ENCODE peak calls at places on chromosomes 3 and 15, in four cellular contexts. Q is IMR-90, B is K562, F is GM12878. V is an unnamed sample.

GRCh38 chr3:73556520-73557371 is 68.0 kb downstream of the PDZRN3 start:
- DNase-seq in Q (peak), B (no peak), F (no peak), V (no peak)

GRCh38 chr3:47422743-47423142 is 41.9 kb downstream of the PTPN23 start:
- DNase-seq in Q (no peak), B (no peak), F (no peak), V (no peak)

GRCh38 chr3:42229942-42230688 is 35.9 kb downstream of the CCK start:
- DNase-seq in Q (peak), B (peak), F (no peak), V (peak)

GRCh38 chr15:53272116-53272515 is 482.0 kb upstream of the ONECUT1 start:
- DNase-seq in Q (no peak), B (no peak), F (no peak), V (no peak)

GRCh38 chr3:52845157-52845556 is 10.3 kb upstream of the MUSTN1 start:
- DNase-seq in Q (peak), B (no peak), F (no peak), V (no peak)

GRCh38 chr3:173943264-173943663 is 545.7 kb downstream of the NLGN1 start:
- DNase-seq in Q (no peak), B (no peak), F (no peak), V (no peak)

GRCh38 chr3:126959921-126960603 is 22.9 kb upstream of the PLXNA1 start:
- DNase-seq in Q (peak), B (no peak), F (no peak), V (peak)

GRCh38 chr3:44529927-44530326 is 25.1 kb upstream of the ZKSCAN7 start:
- DNase-seq in Q (peak), B (no peak), F (no peak), V (peak)

GRCh38 chr15:28914483-28915023 is 28.8 kb downstream of the APBA2 start:
- DNase-seq in Q (no peak), B (no peak), F (no peak), V (no peak)

GRCh38 chr15:32750981-32751380 is 33.2 kb downstream of the GREM1 start:
- DNase-seq in Q (no peak), B (no peak), F (no peak), V (no peak)

GRCh38 chr3:127019449-127019848 is 36.5 kb downstream of the PLXNA1 start:
- DNase-seq in Q (peak), B (no peak), F (no peak), V (no peak)

DNA sequence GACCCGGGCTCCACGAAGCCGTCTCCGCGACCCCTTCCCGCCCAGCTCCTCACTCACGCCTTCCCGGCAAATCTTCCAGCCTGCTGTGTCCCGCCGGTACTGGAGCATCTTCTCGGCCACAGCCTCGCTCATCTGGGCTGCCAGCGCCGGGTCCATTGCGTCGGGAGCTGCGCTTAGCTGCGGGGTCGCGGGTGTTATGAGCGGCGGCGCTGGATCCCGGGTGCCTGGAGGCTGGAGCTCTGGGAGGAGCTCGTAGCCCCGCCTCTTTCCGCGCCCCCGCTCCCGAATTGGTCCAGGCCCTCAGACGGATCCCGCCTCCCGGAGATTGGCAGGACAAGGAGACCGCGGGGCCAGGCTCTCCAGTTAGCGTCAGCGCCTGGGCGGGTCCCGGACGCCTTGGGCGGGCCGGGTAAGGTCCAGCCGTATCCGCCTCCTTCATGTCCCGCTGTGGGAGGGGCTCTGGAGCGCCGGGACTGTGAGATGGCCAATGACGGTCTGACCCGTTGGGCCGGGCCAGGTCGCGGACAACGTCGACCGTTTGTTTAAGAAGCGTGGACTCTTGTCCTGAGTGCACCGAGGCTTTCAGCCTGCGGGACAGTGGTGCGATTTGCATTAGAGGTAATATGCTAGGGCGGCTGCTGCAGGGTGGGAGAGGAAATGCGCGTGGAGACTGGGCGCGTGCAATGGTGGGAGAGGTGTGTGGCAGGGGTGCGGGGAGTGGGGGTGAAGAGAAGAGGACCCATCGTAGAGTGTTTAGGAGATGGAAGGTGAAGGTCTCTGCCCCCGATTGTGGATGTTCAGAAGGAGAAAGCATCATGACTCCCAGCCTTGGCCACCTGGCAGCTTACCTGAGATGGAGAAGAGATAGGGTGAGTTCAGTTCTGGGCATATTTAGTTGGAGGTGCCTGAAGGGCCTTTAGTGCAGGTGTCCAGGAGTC is at the start of gene STARD5:
- DNase-seq in Q (peak), B (peak), F (peak), V (peak)
- TF ChIP-seq CTCF in Q (no peak), B (no peak), F (no peak), V (no peak)

DNA sequence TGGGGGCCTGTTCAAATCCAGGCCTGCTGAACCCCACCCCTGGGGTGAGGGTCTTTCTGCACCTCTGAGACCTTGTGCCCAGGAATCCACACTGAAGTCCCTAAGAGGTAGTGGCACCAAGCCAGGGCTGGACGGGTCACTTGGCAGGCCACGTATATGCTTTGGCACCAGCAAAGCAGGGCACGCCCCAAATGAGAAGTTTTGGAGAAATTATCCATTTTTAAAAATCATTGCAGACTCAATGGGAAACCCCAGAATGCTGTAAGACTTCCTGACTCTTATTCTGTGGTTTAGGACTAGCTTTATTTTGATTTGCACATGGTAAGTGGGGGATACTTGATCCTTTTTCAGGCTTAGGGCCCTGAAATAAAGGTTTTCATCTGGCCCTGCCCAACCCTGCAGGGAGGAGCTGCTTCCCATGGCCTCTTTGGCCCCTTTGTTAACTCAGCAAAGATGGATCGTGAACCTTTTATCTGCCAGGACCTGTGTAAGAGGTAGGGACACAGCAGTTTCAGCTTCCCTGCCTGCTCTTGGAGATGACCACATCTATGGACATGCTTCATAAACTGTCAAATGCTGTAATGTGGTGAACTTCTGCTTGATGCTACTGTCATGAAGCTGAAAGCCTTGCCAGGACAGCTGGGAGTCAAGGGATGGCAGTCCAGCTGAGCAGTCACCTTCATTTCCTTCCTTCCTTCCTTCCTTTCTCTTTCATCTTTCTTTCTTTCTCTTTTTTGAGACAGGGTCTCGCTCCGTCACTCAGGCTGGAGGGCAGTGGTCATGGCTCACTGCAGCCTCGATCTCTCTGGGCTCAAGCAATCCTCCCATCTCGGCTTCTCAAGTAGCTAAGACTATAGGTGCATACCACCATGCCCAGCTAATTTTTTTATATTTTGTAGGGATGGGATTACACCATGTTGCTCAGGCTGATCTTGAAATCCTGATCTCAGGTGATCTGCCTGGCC is 88.1 kb downstream of the HMG20A start:
- DNase-seq in Q (peak), B (no peak), F (no peak), V (peak)
- TF ChIP-seq FOS in Q (no peak), B (no peak), F (no peak), V (no peak)

GRCh38 chr3:152269423-152270144 is 855 bp downstream of the MBNL1 start:
- DNase-seq in Q (peak), B (no peak), F (no peak), V (peak)
- TF ChIP-seq CTCF in Q (no peak), B (no peak), F (no peak), V (no peak)

DNA sequence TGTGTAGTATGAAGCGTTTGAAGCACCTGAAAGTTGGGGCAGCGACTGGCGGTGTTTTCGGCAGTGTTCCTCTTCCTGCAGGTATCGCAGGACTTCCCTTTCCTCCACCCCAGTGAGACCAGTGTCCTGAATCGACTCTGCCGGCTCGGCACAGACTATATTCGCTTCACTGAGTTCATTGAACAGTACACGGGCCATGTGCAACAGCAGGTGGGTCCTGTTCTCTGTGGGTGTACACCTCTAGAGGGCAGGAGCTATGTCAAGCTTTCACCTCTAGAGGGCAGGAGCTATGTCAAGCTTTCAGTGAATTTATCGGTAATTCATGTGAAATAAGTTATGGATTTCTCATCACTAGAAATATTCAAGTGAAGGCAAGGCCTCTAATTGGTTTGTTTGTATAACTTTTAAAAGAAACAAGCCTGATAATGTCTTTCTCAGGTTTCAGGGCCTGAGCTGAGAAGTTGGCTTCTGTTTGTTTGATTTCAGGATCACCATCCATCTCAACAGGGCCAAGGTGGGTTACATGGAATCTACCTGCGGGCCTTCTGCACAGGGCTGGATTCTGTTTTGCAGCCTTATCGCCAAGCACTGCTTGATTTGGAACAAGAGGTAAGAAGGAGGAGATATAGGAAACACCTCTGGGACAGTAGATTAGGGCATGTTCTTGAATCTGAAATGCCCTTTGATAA is 5.3 kb downstream of the TUBGCP4 start:
- DNase-seq in Q (peak), B (peak), F (peak), V (peak)
- TF ChIP-seq FOS in Q (no peak), B (no peak), F (no peak), V (no peak)

GRCh38 chr3:113277886-113278598 is 66.7 kb downstream of the BOC start:
- DNase-seq in Q (no peak), B (no peak), F (no peak), V (no peak)
- TF ChIP-seq CTCF in Q (no peak), B (peak), F (no peak), V (no peak)

DNA sequence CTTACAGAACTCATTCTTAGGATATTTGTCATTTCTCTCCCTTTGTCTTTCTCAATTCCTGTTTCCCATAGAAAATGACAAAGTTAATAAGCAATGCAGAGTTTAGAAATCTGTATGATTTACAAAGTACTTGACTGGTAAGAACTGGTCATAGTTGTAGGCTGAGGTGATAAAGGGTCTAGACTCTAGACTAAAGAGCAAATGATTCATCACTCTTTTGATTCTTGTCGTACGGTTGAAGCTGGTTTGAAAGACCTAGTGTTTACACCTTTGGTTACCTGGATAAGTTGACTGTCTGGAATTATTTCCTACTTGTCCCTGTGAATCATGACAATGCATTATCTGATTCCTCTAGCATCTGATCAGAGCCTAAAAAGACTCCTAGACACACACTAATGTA is 58.9 kb upstream of the TP63 start:
- DNase-seq in Q (no peak), B (no peak), F (no peak), V (no peak)
- TF ChIP-seq FOS in Q (no peak), B (no peak), F (no peak), V (no peak)

GRCh38 chr3:53844262-53845102 is 1.7 kb downstream of the CHDH start:
- DNase-seq in Q (no peak), B (no peak), F (no peak), V (no peak)

GRCh38 chr3:53845881-53846133 is 412 bp downstream of the CHDH start:
- DNase-seq in Q (no peak), B (peak), F (no peak), V (no peak)

GRCh38 chr3:53846851-53847155 is 435 bp downstream of the IL17RB start:
- DNase-seq in Q (no peak), B (no peak), F (no peak), V (no peak)

GRCh38 chr3:53846134-53846850 is at the start of the genes CHDH and IL17RB:
- DNase-seq in Q (no peak), B (peak), F (no peak), V (peak)

DNA sequence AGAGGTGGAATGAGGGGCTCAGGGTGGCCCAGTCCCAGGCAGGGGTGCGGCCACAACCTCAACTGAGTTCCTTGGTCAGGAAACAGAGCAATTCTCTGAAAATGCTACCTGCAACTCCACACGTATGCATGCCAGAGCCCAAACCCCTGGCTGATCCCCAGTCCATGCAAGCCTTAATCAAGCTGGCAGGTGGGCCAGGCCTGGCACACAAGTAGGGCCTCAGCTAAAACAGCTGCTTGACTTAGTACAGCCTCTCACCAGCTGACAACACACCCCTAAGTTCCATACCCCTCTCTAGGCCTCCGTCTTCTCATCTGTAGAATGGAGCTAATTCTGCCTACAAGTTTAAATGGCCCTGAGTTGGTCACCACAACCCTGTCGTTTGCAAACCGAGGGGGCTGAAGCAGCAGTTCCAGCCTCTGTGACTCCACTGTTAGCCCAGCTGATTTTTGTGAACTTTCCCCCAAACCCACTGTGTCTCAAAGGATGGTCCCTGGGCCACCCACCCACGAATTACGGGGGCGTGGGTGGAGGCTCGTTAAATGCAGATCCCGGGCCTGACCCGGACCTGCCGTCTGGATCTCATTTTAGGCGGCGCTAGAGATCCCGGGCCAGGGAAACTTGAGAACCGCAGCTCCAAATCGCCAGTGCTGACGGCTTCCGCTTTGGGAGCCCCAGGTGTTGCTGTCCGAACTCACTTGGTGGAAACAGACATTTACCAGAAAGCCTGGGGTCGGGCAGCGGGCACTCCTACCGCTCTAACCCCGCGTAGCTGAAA is 927 bp downstream of the CHDH start:
- DNase-seq in Q (peak), B (peak), F (no peak), V (peak)
- TF ChIP-seq CTCF in Q (peak), B (peak), F (peak), V (peak)

DNA sequence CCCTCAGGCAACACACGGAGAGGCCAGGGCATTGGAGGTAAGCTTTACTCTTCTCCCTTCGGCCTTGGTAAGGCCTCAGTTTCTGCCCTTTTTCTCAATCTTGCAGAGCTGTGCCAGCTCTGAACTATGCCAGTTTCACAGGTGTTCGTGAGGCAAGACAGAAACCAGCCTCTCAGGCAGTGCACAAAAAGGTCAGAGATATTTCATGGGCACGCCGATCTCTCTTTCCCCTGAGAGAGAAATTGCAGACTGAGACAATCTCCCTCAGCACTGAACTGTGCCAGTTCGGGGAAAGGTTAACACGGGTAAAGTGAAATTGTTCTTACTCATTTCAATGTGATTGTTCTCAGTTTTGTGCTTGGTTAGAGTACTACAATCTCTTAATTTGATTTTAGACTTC is 88.5 kb downstream of the GMNC start:
- DNase-seq in Q (no peak), B (no peak), F (no peak), V (no peak)
- TF ChIP-seq FOS in Q (no peak), B (no peak), F (no peak), V (no peak)